ENCODE peak calls at places on chromosomes 1 and 21, in five cellular contexts. G is fibroblast of lung, P is astrocyte of the spinal cord, Z is cardiac fibroblast, M is IMR-90. R is an unnamed sample.
A peak's percentile ranks its signal among the peaks of the same experiment; 100 is the strongest.

GRCh38 chr1:211082824-211083223 is 51.1 kb downstream of the KCNH1 start:
- DNase-seq in M (peak; percentile 1), Z (no peak), G (no peak), P (no peak), R (peak; percentile 32)

GRCh38 chr1:33177996-33178540 is 3.8 kb downstream of the TRIM62 start:
- DNase-seq in Z (no peak), P (no peak), G (no peak), M (no peak), R (no peak)

GRCh38 chr1:238672262-238672661 is 714.1 kb upstream of the CHRM3 start:
- DNase-seq in Z (no peak), M (no peak), P (no peak), G (peak; percentile 12), R (no peak)

GRCh38 chr1:45820173-45820572 is 16.8 kb downstream of the MAST2 start:
- DNase-seq in P (no peak), G (no peak), Z (no peak), M (no peak), R (no peak)

GRCh38 chr1:244796719-244797406 is 38.6 kb upstream of the COX20 start:
- DNase-seq in P (peak; percentile 67), G (peak; percentile 45), Z (peak; percentile 77), M (peak; percentile 68), R (peak; percentile 72)

GRCh38 chr1:50976890-50977574 is 7.0 kb downstream of the CDKN2C start:
- DNase-seq in P (peak; percentile 57), G (peak; percentile 52), Z (peak; percentile 51), M (peak; percentile 39), R (no peak)

GRCh38 chr1:228000836-228001563 is 5.8 kb upstream of the WNT3A start:
- DNase-seq in M (no peak), Z (no peak), P (no peak), G (no peak), R (no peak)

GRCh38 chr1:1304331-1305299 is 3.1 kb downstream of the ACAP3 start:
- DNase-seq in G (peak; percentile 73), P (peak; percentile 67), M (peak; percentile 84), Z (peak; percentile 73), R (peak; percentile 81)

GRCh38 chr1:214216031-214216430 is 64.9 kb upstream of the SMYD2 start:
- DNase-seq in M (no peak), G (no peak), P (no peak), Z (no peak), R (no peak)

GRCh38 chr21:43333301-43334062 is 93.4 kb downstream of the SIK1 start:
- DNase-seq in M (peak; percentile 96), Z (peak; percentile 92), P (peak; percentile 84), G (peak; percentile 92), R (peak; percentile 95)

GRCh38 chr1:206110820-206111219 is 6.4 kb downstream of the AVPR1B start:
- DNase-seq in M (no peak), P (no peak), Z (no peak), G (no peak), R (no peak)

GRCh38 chr1:43688594-43689000 is 18.7 kb upstream of the ST3GAL3 start:
- DNase-seq in G (peak; percentile 81), M (peak; percentile 94), P (peak; percentile 69), Z (peak; percentile 76), R (peak; percentile 30)

GRCh38 chr1:184143449-184143848 is 91.9 kb downstream of the TSEN15 start:
- DNase-seq in G (no peak), Z (peak; percentile 48), P (no peak), M (peak; percentile 33), R (no peak)
- TF ChIP-seq CTCF in G (no peak), Z (no peak), P (no peak), M (peak; percentile 12), R (no peak)

GRCh38 chr1:172390620-172391491 is 29.6 kb upstream of the C1orf105 start:
- DNase-seq in Z (no peak), P (no peak), G (no peak), M (no peak), R (peak; percentile 31)
- H3K4me3 ChIP-seq in Z (no peak overlapping the region), P (no peak overlapping the region), G (no peak overlapping the region), M (no peak overlapping the region), R (no peak overlapping the region)

GRCh38 chr1:81730881-81731280 is 69.9 kb upstream of the ADGRL2 start:
- DNase-seq in Z (no peak), G (no peak), M (no peak), P (no peak), R (no peak)

GRCh38 chr1:81733465-81733864 is 67.3 kb upstream of the ADGRL2 start:
- DNase-seq in Z (no peak), P (no peak), M (no peak), G (no peak), R (no peak)

GRCh38 chr1:81729239-81729638 is 71.5 kb upstream of the ADGRL2 start:
- DNase-seq in G (no peak), Z (no peak), M (no peak), P (no peak), R (no peak)

GRCh38 chr1:81729818-81730217 is 70.9 kb upstream of the ADGRL2 start:
- DNase-seq in G (no peak), Z (no peak), P (no peak), M (no peak), R (no peak)

DNA sequence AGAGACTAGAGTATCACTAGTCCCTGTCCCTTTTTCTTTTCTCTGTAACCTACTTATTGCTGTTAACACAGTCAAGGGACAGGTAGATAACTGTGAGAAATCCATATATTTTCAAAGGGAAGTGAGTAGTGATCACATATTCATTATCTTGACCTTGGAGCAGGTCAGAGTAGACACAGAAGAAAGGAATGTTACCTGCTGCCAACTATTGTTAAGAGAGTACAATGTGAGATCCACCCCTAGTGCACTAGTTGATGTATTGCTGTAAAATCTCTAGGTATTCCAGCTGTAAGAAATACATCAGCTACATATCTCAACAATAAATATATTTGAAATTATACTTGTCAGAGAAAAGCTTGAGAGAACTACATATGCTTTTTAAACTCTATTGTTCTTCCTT is 68.7 kb upstream of the ADGRL2 start:
- DNase-seq in Z (peak; percentile 31), P (no peak), G (peak; percentile 56), M (no peak), R (peak; percentile 72)
- TF ChIP-seq CTCF in Z (peak; percentile 21), P (no peak), G (no peak), M (no peak), R (peak; percentile 46)

DNA sequence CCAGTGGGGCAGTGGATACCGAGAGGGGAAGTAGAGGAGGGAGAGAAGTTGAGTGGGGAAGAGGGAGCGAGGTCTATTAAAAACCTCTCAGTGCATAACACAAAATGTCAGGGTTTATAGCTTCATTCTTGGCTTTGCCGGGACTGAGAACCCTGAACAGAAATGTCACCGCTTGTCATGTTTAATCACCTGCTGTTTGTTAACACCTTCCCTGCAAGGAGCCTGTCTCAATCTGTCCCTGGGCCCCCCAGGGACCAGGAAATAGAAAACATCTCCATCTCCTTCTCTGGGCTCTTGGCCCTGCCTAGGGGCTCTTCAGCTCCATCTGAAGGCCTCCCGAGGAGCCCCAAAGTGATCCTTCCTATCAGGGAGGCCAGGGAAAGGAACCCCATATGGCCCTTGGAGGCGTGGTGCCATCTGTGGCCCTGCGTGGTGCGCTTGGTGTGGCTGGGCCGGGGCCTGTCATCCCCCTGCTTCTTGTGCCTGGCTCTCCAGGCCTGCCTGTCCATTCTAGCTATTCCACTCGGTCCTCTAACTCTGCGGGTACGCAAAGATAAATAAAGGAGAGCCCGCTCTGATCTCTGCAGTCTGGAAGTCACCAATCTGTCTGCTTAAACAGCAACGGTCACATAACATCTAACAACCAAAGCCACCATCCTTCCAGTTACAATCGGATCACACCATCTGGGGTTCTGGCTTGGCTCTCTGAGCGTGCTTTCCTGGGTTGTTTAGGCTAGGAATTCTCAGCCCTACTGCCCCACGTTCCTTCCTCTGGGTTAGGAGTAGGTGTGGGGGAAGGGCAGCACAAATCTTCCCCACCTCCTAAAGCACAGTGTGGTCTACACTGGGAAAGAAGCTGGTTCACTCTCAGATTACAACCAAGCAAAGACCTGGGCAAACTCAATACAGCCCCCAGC is 113.7 kb downstream of the CASZ1 start:
- DNase-seq in G (no peak), Z (no peak), P (no peak), M (no peak), R (no peak)
- H3K4me3 ChIP-seq in G (no peak overlapping the region), Z (no peak overlapping the region), P (no peak overlapping the region), M (no peak overlapping the region), R (no peak overlapping the region)

DNA sequence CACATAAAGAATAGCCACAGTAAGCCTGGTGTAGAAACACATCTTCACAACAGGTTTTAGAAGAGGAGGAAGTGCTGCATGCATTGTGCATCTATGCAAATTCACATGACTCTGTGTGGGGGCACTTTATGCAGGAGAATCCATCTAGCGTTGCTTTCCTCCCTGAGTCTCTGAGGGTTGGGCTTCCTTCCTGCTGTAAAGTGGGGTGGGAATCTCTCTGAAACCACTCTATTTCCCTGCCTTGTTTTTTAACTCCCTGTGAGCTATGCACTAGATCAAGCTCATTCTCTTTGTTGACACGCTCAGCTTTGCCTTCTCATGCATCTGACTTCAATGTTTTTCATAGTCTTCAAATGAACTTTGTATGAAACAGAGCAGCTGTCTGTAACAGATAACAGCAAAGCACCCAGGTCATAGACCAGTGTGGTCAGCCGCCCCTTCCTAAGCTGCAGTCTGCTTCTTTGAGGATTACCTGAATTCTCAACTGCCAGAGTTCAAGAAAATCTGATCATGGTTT is 102.7 kb upstream of the DPH5 start:
- DNase-seq in P (no peak), M (no peak), Z (no peak), G (no peak), R (no peak)
- TF ChIP-seq CTCF in P (no peak), M (no peak), Z (no peak), G (no peak), R (no peak)

R was measured in epithelial cell of esophagus.